ENCODE peak calls at places on chromosomes 2 and 18, in six cellular contexts. F is NCI-H146, Z is LoVo, U is aorta, W is adrenal gland, K is GM04504. Y is an unnamed sample.

GRCh38 chr18:73756256-73757091 is 391.2 kb downstream of the FBXO15 start:
- DNase-seq in F (peak), Z (no peak), U (no peak), W (no peak), K (no peak), Y (no peak)

GRCh38 chr2:70656421-70657010 is 102.9 kb upstream of the TGFA start:
- DNase-seq in F (no peak), Z (no peak), U (no peak), W (no peak), K (no peak), Y (no peak)

GRCh38 chr2:3535794-3536681 is 16.7 kb upstream of the ADI1 start:
- DNase-seq in F (no peak), Z (peak), U (peak), W (peak), K (peak), Y (peak)

GRCh38 chr2:156483741-156484173 is 47.6 kb downstream of the GPD2 start:
- DNase-seq in F (no peak), Z (no peak), U (no peak), W (no peak), K (no peak), Y (no peak)

GRCh38 chr2:72210470-72210869 is 62.8 kb upstream of the CYP26B1 start:
- DNase-seq in F (no peak), Z (peak), U (no peak), W (no peak), K (no peak), Y (no peak)

GRCh38 chr2:66508358-66509071 is 73.6 kb downstream of the MEIS1 start:
- DNase-seq in F (no peak), Z (no peak), U (no peak), W (no peak), K (peak), Y (no peak)

GRCh38 chr2:179562330-179562885 is 297.8 kb upstream of the SESTD1 start:
- DNase-seq in F (peak), Z (no peak), U (no peak), W (no peak), K (no peak), Y (no peak)

GRCh38 chr2:4528773-4529172 is 825.4 kb downstream of the DCDC2C start:
- DNase-seq in F (no peak), Z (no peak), U (no peak), W (no peak), K (no peak), Y (no peak)

Y was measured in sciatic nerve.